ENCODE peak calls at places on chromosome 4, in nine cellular contexts. One of them, this sample, is unnamed.

GRCh38 chr4:170888660-170889059 is 798.9 kb upstream of the AADAT start:
- DNase-seq in AG20443: no peak
- DNase-seq in central memory CD4-positive, alpha-beta T cell: no peak
- DNase-seq in cerebellum: no peak
- DNase-seq in GM13977: no peak
- DNase-seq in GM04503: no peak
- DNase-seq in Kasumi-1: no peak
- DNase-seq in NB4: no peak
- DNase-seq in LoVo: no peak
- DNase-seq in this sample: no peak

GRCh38 chr4:55173580-55173979 is 48.2 kb upstream of the KDR start:
- DNase-seq in GM04503: no peak
- DNase-seq in LoVo: no peak
- DNase-seq in central memory CD4-positive, alpha-beta T cell: no peak
- DNase-seq in AG20443: peak
- DNase-seq in GM13977: no peak
- DNase-seq in NB4: no peak
- DNase-seq in Kasumi-1: no peak
- DNase-seq in cerebellum: no peak
- DNase-seq in this sample: no peak

GRCh38 chr4:112633477-112634235 is 3.1 kb downstream of the ZGRF1 start:
- DNase-seq in GM04503: no peak
- DNase-seq in Kasumi-1: peak
- DNase-seq in GM13977: peak
- DNase-seq in AG20443: peak
- DNase-seq in NB4: peak
- DNase-seq in LoVo: peak
- DNase-seq in cerebellum: peak
- DNase-seq in central memory CD4-positive, alpha-beta T cell: peak
- DNase-seq in this sample: peak

GRCh38 chr4:136841526-136841925 is 690.8 kb downstream of the PCDH18 start:
- DNase-seq in Kasumi-1: no peak
- DNase-seq in GM13977: peak
- DNase-seq in AG20443: no peak
- DNase-seq in NB4: no peak
- DNase-seq in LoVo: no peak
- DNase-seq in GM04503: no peak
- DNase-seq in central memory CD4-positive, alpha-beta T cell: no peak
- DNase-seq in cerebellum: no peak
- DNase-seq in this sample: peak

GRCh38 chr4:183876268-183876934 is 28.7 kb upstream of the STOX2 start:
- DNase-seq in LoVo: peak
- DNase-seq in Kasumi-1: no peak
- DNase-seq in GM13977: no peak
- DNase-seq in cerebellum: peak
- DNase-seq in GM04503: no peak
- DNase-seq in central memory CD4-positive, alpha-beta T cell: no peak
- DNase-seq in NB4: no peak
- DNase-seq in AG20443: peak
- DNase-seq in this sample: peak

GRCh38 chr4:5979981-5980380 is 38.2 kb downstream of the C4orf50 start:
- DNase-seq in LoVo: no peak
- DNase-seq in AG20443: peak
- DNase-seq in GM04503: no peak
- DNase-seq in GM13977: no peak
- DNase-seq in NB4: peak
- DNase-seq in cerebellum: no peak
- DNase-seq in Kasumi-1: peak
- DNase-seq in central memory CD4-positive, alpha-beta T cell: no peak
- DNase-seq in this sample: no peak

GRCh38 chr4:87912164-87913004 is 63.1 kb upstream of the SPP1 start:
- DNase-seq in central memory CD4-positive, alpha-beta T cell: no peak
- DNase-seq in GM13977: no peak
- DNase-seq in GM04503: no peak
- DNase-seq in AG20443: no peak
- DNase-seq in Kasumi-1: peak
- DNase-seq in NB4: peak
- DNase-seq in LoVo: no peak
- DNase-seq in cerebellum: no peak
- DNase-seq in this sample: peak

GRCh38 chr4:2497931-2498330 is 29.0 kb downstream of the RNF4 start:
- DNase-seq in central memory CD4-positive, alpha-beta T cell: no peak
- DNase-seq in NB4: no peak
- DNase-seq in cerebellum: no peak
- DNase-seq in LoVo: no peak
- DNase-seq in AG20443: peak
- DNase-seq in GM13977: peak
- DNase-seq in GM04503: no peak
- DNase-seq in Kasumi-1: no peak
- DNase-seq in this sample: no peak

GRCh38 chr4:140254656-140255299 is 100.8 kb upstream of the MAML3 start:
- DNase-seq in LoVo: no peak
- DNase-seq in GM04503: no peak
- DNase-seq in GM13977: no peak
- DNase-seq in cerebellum: no peak
- DNase-seq in NB4: no peak
- DNase-seq in Kasumi-1: no peak
- DNase-seq in central memory CD4-positive, alpha-beta T cell: no peak
- DNase-seq in AG20443: no peak
- DNase-seq in this sample: no peak

GRCh38 chr4:128866691-128867090 is 57.2 kb downstream of the JADE1 start:
- DNase-seq in central memory CD4-positive, alpha-beta T cell: no peak
- DNase-seq in GM13977: no peak
- DNase-seq in LoVo: no peak
- DNase-seq in AG20443: no peak
- DNase-seq in NB4: no peak
- DNase-seq in Kasumi-1: no peak
- DNase-seq in GM04503: no peak
- DNase-seq in cerebellum: no peak
- DNase-seq in this sample: no peak

GRCh38 chr4:16225139-16225538 is 1.1 kb downstream of the TAPT1 start:
- DNase-seq in AG20443: peak
- DNase-seq in LoVo: no peak
- DNase-seq in GM13977: peak
- DNase-seq in NB4: peak
- DNase-seq in cerebellum: no peak
- DNase-seq in Kasumi-1: peak
- DNase-seq in GM04503: no peak
- DNase-seq in central memory CD4-positive, alpha-beta T cell: peak
- DNase-seq in this sample: peak

GRCh38 chr4:70667710-70668535 is 1.6 kb upstream of the JCHAIN start:
- DNase-seq in GM04503: peak
- DNase-seq in GM13977: no peak
- DNase-seq in central memory CD4-positive, alpha-beta T cell: no peak
- DNase-seq in cerebellum: no peak
- DNase-seq in LoVo: no peak
- DNase-seq in AG20443: peak
- DNase-seq in NB4: no peak
- DNase-seq in Kasumi-1: no peak
- DNase-seq in this sample: no peak

GRCh38 chr4:25406081-25406692 is 29.1 kb downstream of the ANAPC4 start:
- DNase-seq in NB4: no peak
- DNase-seq in GM13977: no peak
- DNase-seq in AG20443: peak
- DNase-seq in central memory CD4-positive, alpha-beta T cell: no peak
- DNase-seq in LoVo: no peak
- DNase-seq in Kasumi-1: no peak
- DNase-seq in GM04503: peak
- DNase-seq in cerebellum: no peak
- DNase-seq in this sample: no peak

GRCh38 chr4:133151681-133152329 is 2.7 kb downstream of the PCDH10 start:
- DNase-seq in GM04503: no peak
- DNase-seq in AG20443: peak
- DNase-seq in cerebellum: no peak
- DNase-seq in NB4: no peak
- DNase-seq in GM13977: peak
- DNase-seq in central memory CD4-positive, alpha-beta T cell: no peak
- DNase-seq in LoVo: no peak
- DNase-seq in Kasumi-1: no peak
- DNase-seq in this sample: no peak

GRCh38 chr4:186027405-186027804 is 41.6 kb upstream of the TLR3 start:
- DNase-seq in central memory CD4-positive, alpha-beta T cell: no peak
- DNase-seq in cerebellum: no peak
- DNase-seq in Kasumi-1: no peak
- DNase-seq in LoVo: peak
- DNase-seq in GM13977: no peak
- DNase-seq in AG20443: no peak
- DNase-seq in GM04503: no peak
- DNase-seq in NB4: no peak
- DNase-seq in this sample: no peak